ENCODE peak calls at places on chromosomes 2 and 18, in seven cellular contexts. One of them, this sample, is unnamed.
A peak's percentile ranks its signal among the peaks of the same experiment; 100 is the strongest.

GRCh38 chr2:174004900-174005605 is 39.9 kb upstream of the SP3 start:
- DNase-seq in K562: no peak
- DNase-seq in breast epithelium: no peak
- DNase-seq in Peyer's patch: no peak
- DNase-seq in effector memory CD4-positive, alpha-beta T cell: no peak
- DNase-seq in left ventricle myocardium inferior: peak; percentile 36
- DNase-seq in H1: no peak
- DNase-seq in this sample: no peak

GRCh38 chr2:168392031-168392430 is 64.0 kb upstream of the CERS6 start:
- DNase-seq in K562: no peak
- DNase-seq in breast epithelium: no peak
- DNase-seq in Peyer's patch: no peak
- DNase-seq in effector memory CD4-positive, alpha-beta T cell: no peak
- DNase-seq in left ventricle myocardium inferior: no peak
- DNase-seq in H1: no peak
- DNase-seq in this sample: no peak

GRCh38 chr18:31101148-31102019 is 837 bp downstream of the DSC2 start:
- DNase-seq in K562: peak; percentile 87
- DNase-seq in breast epithelium: peak; percentile 44
- DNase-seq in Peyer's patch: peak; percentile 80
- DNase-seq in effector memory CD4-positive, alpha-beta T cell: no peak
- DNase-seq in left ventricle myocardium inferior: peak; percentile 84
- DNase-seq in H1: no peak
- DNase-seq in this sample: no peak

GRCh38 chr2:170512271-170512670 is 202.9 kb upstream of the SP5 start:
- DNase-seq in K562: no peak
- DNase-seq in breast epithelium: no peak
- DNase-seq in Peyer's patch: no peak
- DNase-seq in effector memory CD4-positive, alpha-beta T cell: no peak
- DNase-seq in left ventricle myocardium inferior: no peak
- DNase-seq in H1: no peak
- DNase-seq in this sample: no peak

GRCh38 chr2:66840321-66841014 is 405.5 kb downstream of the MEIS1 start:
- DNase-seq in K562: no peak
- DNase-seq in breast epithelium: no peak
- DNase-seq in Peyer's patch: no peak
- DNase-seq in effector memory CD4-positive, alpha-beta T cell: no peak
- DNase-seq in left ventricle myocardium inferior: no peak
- DNase-seq in H1: no peak
- DNase-seq in this sample: no peak

GRCh38 chr2:128325665-128326181 is 7.1 kb upstream of the HS6ST1 start:
- DNase-seq in K562: no peak
- DNase-seq in breast epithelium: peak; percentile 53
- DNase-seq in Peyer's patch: peak; percentile 43
- DNase-seq in effector memory CD4-positive, alpha-beta T cell: no peak
- DNase-seq in left ventricle myocardium inferior: peak; percentile 53
- DNase-seq in H1: no peak
- DNase-seq in this sample: no peak

GRCh38 chr2:112637289-112637660 is 8.5 kb upstream of the SLC20A1 start:
- DNase-seq in K562: no peak
- DNase-seq in breast epithelium: no peak
- DNase-seq in Peyer's patch: no peak
- DNase-seq in effector memory CD4-positive, alpha-beta T cell: no peak
- DNase-seq in left ventricle myocardium inferior: no peak
- DNase-seq in H1: no peak
- DNase-seq in this sample: no peak

GRCh38 chr18:79483971-79484491 is 88.3 kb downstream of the NFATC1 start:
- DNase-seq in K562: no peak
- DNase-seq in breast epithelium: no peak
- DNase-seq in Peyer's patch: peak; percentile 34
- DNase-seq in effector memory CD4-positive, alpha-beta T cell: no peak
- DNase-seq in left ventricle myocardium inferior: peak; percentile 12
- DNase-seq in H1: no peak
- DNase-seq in this sample: no peak

GRCh38 chr2:203878060-203878459 is 10.5 kb downstream of the CTLA4 start:
- DNase-seq in K562: no peak
- DNase-seq in breast epithelium: no peak
- DNase-seq in Peyer's patch: no peak
- DNase-seq in effector memory CD4-positive, alpha-beta T cell: no peak
- DNase-seq in left ventricle myocardium inferior: no peak
- DNase-seq in H1: no peak
- DNase-seq in this sample: no peak

GRCh38 chr18:57440331-57441101 is 5.3 kb downstream of the ONECUT2 start:
- DNase-seq in K562: no peak
- DNase-seq in breast epithelium: no peak
- DNase-seq in Peyer's patch: no peak
- DNase-seq in effector memory CD4-positive, alpha-beta T cell: no peak
- DNase-seq in left ventricle myocardium inferior: no peak
- DNase-seq in H1: no peak
- DNase-seq in this sample: no peak

GRCh38 chr18:45627204-45627526 is 11.9 kb downstream of the SLC14A2 start:
- DNase-seq in K562: no peak
- DNase-seq in breast epithelium: no peak
- DNase-seq in Peyer's patch: no peak
- DNase-seq in effector memory CD4-positive, alpha-beta T cell: no peak
- DNase-seq in left ventricle myocardium inferior: no peak
- DNase-seq in H1: no peak
- DNase-seq in this sample: no peak

GRCh38 chr2:196535742-196536141 is 103.8 kb upstream of the CCDC150 start:
- DNase-seq in K562: no peak
- DNase-seq in breast epithelium: no peak
- DNase-seq in Peyer's patch: no peak
- DNase-seq in effector memory CD4-positive, alpha-beta T cell: no peak
- DNase-seq in left ventricle myocardium inferior: no peak
- DNase-seq in H1: no peak
- DNase-seq in this sample: no peak

GRCh38 chr2:29322011-29322410 is 206.8 kb downstream of the CLIP4 start:
- DNase-seq in K562: no peak
- DNase-seq in breast epithelium: no peak
- DNase-seq in Peyer's patch: no peak
- DNase-seq in effector memory CD4-positive, alpha-beta T cell: no peak
- DNase-seq in left ventricle myocardium inferior: no peak
- DNase-seq in H1: no peak
- DNase-seq in this sample: no peak

GRCh38 chr2:240227538-240228428 is 87.3 kb upstream of the OTOS start:
- DNase-seq in K562: no peak
- DNase-seq in breast epithelium: peak; percentile 7
- DNase-seq in Peyer's patch: peak; percentile 15
- DNase-seq in effector memory CD4-positive, alpha-beta T cell: no peak
- DNase-seq in left ventricle myocardium inferior: no peak
- DNase-seq in H1: no peak
- DNase-seq in this sample: no peak

GRCh38 chr18:34633368-34633767 is 76.7 kb upstream of the DTNA start:
- DNase-seq in K562: no peak
- DNase-seq in breast epithelium: no peak
- DNase-seq in Peyer's patch: no peak
- DNase-seq in effector memory CD4-positive, alpha-beta T cell: no peak
- DNase-seq in left ventricle myocardium inferior: no peak
- DNase-seq in H1: no peak
- DNase-seq in this sample: no peak

GRCh38 chr2:39160982-39161381 is 40.1 kb upstream of the SOS1 start:
- DNase-seq in K562: no peak
- DNase-seq in breast epithelium: no peak
- DNase-seq in Peyer's patch: no peak
- DNase-seq in effector memory CD4-positive, alpha-beta T cell: no peak
- DNase-seq in left ventricle myocardium inferior: no peak
- DNase-seq in H1: no peak
- DNase-seq in this sample: no peak

GRCh38 chr2:4101938-4102337 is 398.6 kb downstream of the DCDC2C start:
- DNase-seq in K562: no peak
- DNase-seq in breast epithelium: no peak
- DNase-seq in Peyer's patch: no peak
- DNase-seq in effector memory CD4-positive, alpha-beta T cell: no peak
- DNase-seq in left ventricle myocardium inferior: no peak
- DNase-seq in H1: no peak
- DNase-seq in this sample: no peak

GRCh38 chr2:72940361-72940760 is 23.0 kb downstream of the EMX1 start:
- DNase-seq in K562: no peak
- DNase-seq in breast epithelium: no peak
- DNase-seq in Peyer's patch: no peak
- DNase-seq in effector memory CD4-positive, alpha-beta T cell: no peak
- DNase-seq in left ventricle myocardium inferior: no peak
- DNase-seq in H1: no peak
- DNase-seq in this sample: no peak

GRCh38 chr2:102753563-102754159 is 8.2 kb upstream of the TMEM182 start:
- DNase-seq in K562: peak; percentile 56
- DNase-seq in breast epithelium: no peak
- DNase-seq in Peyer's patch: peak; percentile 67
- DNase-seq in effector memory CD4-positive, alpha-beta T cell: peak; percentile 6
- DNase-seq in left ventricle myocardium inferior: no peak
- DNase-seq in H1: no peak
- DNase-seq in this sample: peak; percentile 22

GRCh38 chr2:102749938-102750337 is 11.9 kb upstream of the TMEM182 start:
- DNase-seq in K562: no peak
- DNase-seq in breast epithelium: no peak
- DNase-seq in Peyer's patch: no peak
- DNase-seq in effector memory CD4-positive, alpha-beta T cell: no peak
- DNase-seq in left ventricle myocardium inferior: no peak
- DNase-seq in H1: no peak
- DNase-seq in this sample: no peak

GRCh38 chr2:102743259-102743658 is 18.6 kb upstream of the TMEM182 start:
- DNase-seq in K562: no peak
- DNase-seq in breast epithelium: no peak
- DNase-seq in Peyer's patch: no peak
- DNase-seq in effector memory CD4-positive, alpha-beta T cell: no peak
- DNase-seq in left ventricle myocardium inferior: no peak
- DNase-seq in H1: no peak
- DNase-seq in this sample: no peak

GRCh38 chr2:102748107-102748506 is 13.7 kb upstream of the TMEM182 start:
- DNase-seq in K562: no peak
- DNase-seq in breast epithelium: no peak
- DNase-seq in Peyer's patch: no peak
- DNase-seq in effector memory CD4-positive, alpha-beta T cell: no peak
- DNase-seq in left ventricle myocardium inferior: no peak
- DNase-seq in H1: no peak
- DNase-seq in this sample: no peak
- H3K4me1 ChIP-seq in K562: no peaks in the 10 kb centered on the region
- H3K4me1 ChIP-seq in breast epithelium: no peaks in the 10 kb centered on the region
- H3K4me1 ChIP-seq in Peyer's patch: no peaks in the 10 kb centered on the region
- H3K4me1 ChIP-seq in effector memory CD4-positive, alpha-beta T cell: no peaks in the 10 kb centered on the region
- H3K4me1 ChIP-seq in left ventricle myocardium inferior: no peaks in the 10 kb centered on the region
- H3K4me1 ChIP-seq in H1: no peaks in the 10 kb centered on the region
- H3K4me1 ChIP-seq in this sample: no peaks in the 10 kb centered on the region

DNA sequence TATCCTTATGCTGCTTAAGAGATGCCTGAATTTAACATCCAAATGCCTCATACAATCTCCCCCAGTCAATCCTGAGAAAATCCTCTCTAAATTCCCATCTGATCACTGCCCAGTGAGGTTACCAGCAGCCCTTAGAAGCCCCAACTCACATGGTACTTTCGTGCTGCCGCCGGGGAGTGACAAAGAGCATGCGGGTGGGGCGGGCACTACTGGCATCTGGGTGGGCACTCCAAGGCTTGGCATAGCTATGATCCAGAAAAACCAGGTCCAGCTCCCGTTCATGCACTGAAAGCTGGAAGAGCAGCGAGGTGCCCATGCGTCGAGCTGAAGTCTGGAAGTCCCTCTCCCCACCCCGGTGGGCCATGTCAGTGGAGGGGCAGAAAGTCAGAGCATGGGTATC is 1.3 kb downstream of the KANSL3 start:
- DNase-seq in K562: peak; percentile 45
- DNase-seq in breast epithelium: no peak
- DNase-seq in Peyer's patch: no peak
- DNase-seq in effector memory CD4-positive, alpha-beta T cell: no peak
- DNase-seq in left ventricle myocardium inferior: no peak
- DNase-seq in H1: no peak
- DNase-seq in this sample: peak; percentile 34
- H3K4me3 ChIP-seq in K562: peak overlapping the region; percentile 45
- H3K4me3 ChIP-seq in breast epithelium: peak overlapping the region; percentile 56
- H3K4me3 ChIP-seq in Peyer's patch: peak overlapping the region; percentile 92
- H3K4me3 ChIP-seq in effector memory CD4-positive, alpha-beta T cell: peak overlapping the region; percentile 86
- H3K4me3 ChIP-seq in left ventricle myocardium inferior: peak overlapping the region; percentile 81
- H3K4me3 ChIP-seq in H1: no peak overlapping the region
- H3K4me3 ChIP-seq in this sample: peak overlapping the region; percentile 59

DNA sequence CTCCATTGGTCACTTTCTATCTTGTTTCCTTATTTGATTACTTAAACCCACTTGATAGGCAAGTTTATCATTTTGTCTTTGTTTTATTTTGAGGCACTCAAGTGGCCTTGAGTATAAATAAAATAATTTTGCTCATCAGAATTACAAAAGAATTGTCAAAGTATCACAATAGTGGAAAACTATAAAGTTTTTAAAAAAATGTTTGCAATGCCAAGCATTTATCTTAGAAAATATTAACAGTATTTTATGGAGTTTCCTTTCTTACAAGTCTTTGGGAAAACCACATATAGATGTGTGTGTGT is 14.7 kb downstream of the PMS1 start:
- DNase-seq in K562: no peak
- DNase-seq in breast epithelium: no peak
- DNase-seq in Peyer's patch: no peak
- DNase-seq in effector memory CD4-positive, alpha-beta T cell: no peak
- DNase-seq in left ventricle myocardium inferior: no peak
- DNase-seq in H1: no peak
- DNase-seq in this sample: no peak
- H3K36me3 ChIP-seq in K562: peaks cover 65% of the 10 kb centered on the region
- H3K36me3 ChIP-seq in breast epithelium: no peaks in the 10 kb centered on the region
- H3K36me3 ChIP-seq in Peyer's patch: peaks cover 23% of the 10 kb centered on the region
- H3K36me3 ChIP-seq in effector memory CD4-positive, alpha-beta T cell: peaks cover 6% of the 10 kb centered on the region
- H3K36me3 ChIP-seq in left ventricle myocardium inferior: peaks cover 31% of the 10 kb centered on the region
- H3K36me3 ChIP-seq in H1: peaks cover 22% of the 10 kb centered on the region
- H3K36me3 ChIP-seq in this sample: peaks cover 54% of the 10 kb centered on the region

GRCh38 chr2:20416723-20417122 is 30.2 kb upstream of the RHOB start:
- DNase-seq in K562: no peak
- DNase-seq in breast epithelium: no peak
- DNase-seq in Peyer's patch: no peak
- DNase-seq in effector memory CD4-positive, alpha-beta T cell: no peak
- DNase-seq in left ventricle myocardium inferior: no peak
- DNase-seq in H1: no peak
- DNase-seq in this sample: no peak
- H3K4me1 ChIP-seq in K562: peaks cover 13% of the 10 kb centered on the region
- H3K4me1 ChIP-seq in breast epithelium: peaks cover under 1% of the 10 kb centered on the region
- H3K4me1 ChIP-seq in Peyer's patch: no peaks in the 10 kb centered on the region
- H3K4me1 ChIP-seq in effector memory CD4-positive, alpha-beta T cell: no peaks in the 10 kb centered on the region
- H3K4me1 ChIP-seq in left ventricle myocardium inferior: peaks cover 15% of the 10 kb centered on the region
- H3K4me1 ChIP-seq in H1: peaks cover 2% of the 10 kb centered on the region
- H3K4me1 ChIP-seq in this sample: peaks cover 32% of the 10 kb centered on the region

GRCh38 chr2:85684806-85685205 is 9.4 kb upstream of the GNLY start:
- DNase-seq in K562: no peak
- DNase-seq in breast epithelium: no peak
- DNase-seq in Peyer's patch: no peak
- DNase-seq in effector memory CD4-positive, alpha-beta T cell: no peak
- DNase-seq in left ventricle myocardium inferior: no peak
- DNase-seq in H1: no peak
- DNase-seq in this sample: no peak
- H3K4me3 ChIP-seq in K562: no peak overlapping the region
- H3K4me3 ChIP-seq in breast epithelium: no peak overlapping the region
- H3K4me3 ChIP-seq in Peyer's patch: no peak overlapping the region
- H3K4me3 ChIP-seq in effector memory CD4-positive, alpha-beta T cell: no peak overlapping the region
- H3K4me3 ChIP-seq in left ventricle myocardium inferior: no peak overlapping the region
- H3K4me3 ChIP-seq in H1: no peak overlapping the region
- H3K4me3 ChIP-seq in this sample: no peak overlapping the region